ENCODE peak calls at places on chromosome 21, in six cellular contexts. L is cardiac muscle cell; J is stimulated activated naive CD4-positive, alpha-beta T cell treated with Interleukin-2 at 50 U/mL for 16 hours; Z is hippocampal formation; H is BE2C; Y is NCI-H460. F is an unnamed sample.

GRCh38 chr21:45163413-45164123 is 89.2 kb downstream of the ADARB1 start:
- DNase-seq in L (no peak), J (no peak), Z (no peak), H (no peak), Y (no peak), F (no peak)

GRCh38 chr21:43905726-43906455 is 40.9 kb downstream of the AGPAT3 start:
- DNase-seq in L (no peak), J (no peak), Z (no peak), H (no peak), Y (no peak), F (no peak)

GRCh38 chr21:45537746-45538291 is 4.4 kb downstream of the SLC19A1 start:
- DNase-seq in L (no peak), J (no peak), Z (no peak), H (no peak), Y (no peak), F (no peak)

GRCh38 chr21:46021978-46022544 is 40.5 kb downstream of the COL6A1 start:
- DNase-seq in L (no peak), J (no peak), Z (no peak), H (no peak), Y (no peak), F (no peak)

GRCh38 chr21:39533545-39534226 is 79.1 kb upstream of the B3GALT5 start:
- DNase-seq in L (no peak), J (no peak), Z (no peak), H (no peak), Y (no peak), F (no peak)

GRCh38 chr21:27535188-27535587 is 568.3 kb upstream of the ADAMTS5 start:
- DNase-seq in L (no peak), J (no peak), Z (no peak), H (no peak), Y (no peak), F (no peak)

GRCh38 chr21:41827951-41828883 is 50.9 kb downstream of the PRDM15 start:
- DNase-seq in L (no peak), J (no peak), Z (no peak), H (no peak), Y (no peak), F (no peak)

GRCh38 chr21:36661511-36662309 is 37.2 kb upstream of the SIM2 start:
- DNase-seq in L (peak), J (no peak), Z (no peak), H (peak), Y (peak), F (no peak)

GRCh38 chr21:38806153-38806941 is 618 bp downstream of the ETS2 start:
- DNase-seq in L (no peak), J (no peak), Z (no peak), H (peak), Y (no peak), F (no peak)

GRCh38 chr21:35204850-35205564 is 155.9 kb upstream of the RUNX1 start:
- DNase-seq in L (peak), J (no peak), Z (peak), H (no peak), Y (no peak), F (no peak)

GRCh38 chr21:25897383-25897782 is 162.6 kb downstream of the GABPA start:
- DNase-seq in L (no peak), J (no peak), Z (no peak), H (no peak), Y (no peak), F (no peak)

GRCh38 chr21:42406846-42407245 is 3.1 kb downstream of the UBASH3A start:
- DNase-seq in L (no peak), J (peak), Z (no peak), H (no peak), Y (no peak), F (no peak)

GRCh38 chr21:44065428-44065827 is 41.8 kb upstream of the PWP2 start:
- DNase-seq in L (peak), J (peak), Z (no peak), H (no peak), Y (no peak), F (no peak)

GRCh38 chr21:45074048-45074817 is at the start of gene ADARB1:
- DNase-seq in L (peak), J (peak), Z (peak), H (peak), Y (peak), F (no peak)

GRCh38 chr21:39616373-39616772 is 3.6 kb downstream of the B3GALT5 start:
- DNase-seq in L (no peak), J (no peak), Z (no peak), H (no peak), Y (no peak), F (no peak)

GRCh38 chr21:31558839-31559367 is 100.6 kb upstream of the SOD1 start:
- DNase-seq in L (peak), J (peak), Z (peak), H (peak), Y (peak), F (peak)

GRCh38 chr21:42081138-42081537 is 10.0 kb downstream of the UMODL1 start:
- DNase-seq in L (peak), J (no peak), Z (no peak), H (no peak), Y (no peak), F (no peak)

GRCh38 chr21:45578811-45579381 is 36.7 kb upstream of the SLC19A1 start:
- DNase-seq in L (no peak), J (no peak), Z (no peak), H (no peak), Y (no peak), F (no peak)

GRCh38 chr21:32192291-32192690 is 86.6 kb downstream of the MIS18A start:
- DNase-seq in L (no peak), J (no peak), Z (no peak), H (no peak), Y (no peak), F (no peak)

GRCh38 chr21:28229811-28230210 is 762.9 kb downstream of the LTN1 start:
- DNase-seq in L (peak), J (no peak), Z (no peak), H (no peak), Y (peak), F (peak)

GRCh38 chr21:16402752-16403151 is 673.0 kb downstream of the USP25 start:
- DNase-seq in L (no peak), J (no peak), Z (no peak), H (no peak), Y (no peak), F (no peak)

GRCh38 chr21:19130379-19131028 is 726.9 kb upstream of the TMPRSS15 start:
- DNase-seq in L (no peak), J (no peak), Z (no peak), H (no peak), Y (no peak), F (no peak)

GRCh38 chr21:29640233-29640554 is 299.6 kb downstream of the GRIK1 start:
- DNase-seq in L (no peak), J (no peak), Z (no peak), H (no peak), Y (no peak), F (no peak)

GRCh38 chr21:45283019-45283610 is 4.6 kb downstream of the POFUT2 start:
- DNase-seq in L (no peak), J (no peak), Z (no peak), H (no peak), Y (no peak), F (no peak)

GRCh38 chr21:38861006-38861405 is 55.3 kb downstream of the ETS2 start:
- DNase-seq in L (peak), J (no peak), Z (no peak), H (peak), Y (no peak), F (no peak)

GRCh38 chr21:31557421-31557955 is 102.0 kb upstream of the SOD1 start:
- DNase-seq in L (no peak), J (no peak), Z (peak), H (peak), Y (no peak), F (no peak)

GRCh38 chr21:41932576-41933258 is 21.1 kb downstream of the C2CD2 start:
- DNase-seq in L (no peak), J (no peak), Z (no peak), H (peak), Y (peak), F (no peak)

F was measured in non-pigmented ciliary epithelial cell.